ENCODE peak calls at places on chromosomes 11 and 22, in eight cellular contexts. A, J, X, K, S, U, D and R are unnamed samples.

GRCh38 chr11:206516-207212 is 535 bp downstream of the BET1L start:
- DNase-seq in U (peak), A (peak), X (no peak), K (peak), S (peak), J (peak), D (no peak), R (no peak)

GRCh38 chr11:85823816-85824215 is 12.9 kb upstream of the SYTL2 start:
- DNase-seq in S (peak), K (no peak), X (no peak), A (no peak), D (no peak), J (no peak), U (no peak), R (no peak)

GRCh38 chr11:123454060-123454651 is 24.1 kb downstream of the GRAMD1B start:
- DNase-seq in K (peak), S (peak), U (no peak), X (no peak), J (peak), D (no peak), A (no peak), R (no peak)

GRCh38 chr11:71281901-71282300 is 29.5 kb upstream of the SHANK2 start:
- DNase-seq in X (no peak), S (no peak), D (no peak), J (no peak), U (no peak), K (no peak), A (no peak), R (no peak)

GRCh38 chr11:127252321-127252720 is 251.8 kb upstream of the KIRREL3 start:
- DNase-seq in S (no peak), J (no peak), A (no peak), K (no peak), X (no peak), U (no peak), D (no peak), R (peak)

GRCh38 chr22:17969732-17970131 is 54.6 kb downstream of the MICAL3 start:
- DNase-seq in D (no peak), X (no peak), K (peak), S (no peak), U (no peak), J (peak), A (no peak), R (no peak)

GRCh38 chr11:111935331-111936044 is 1.7 kb upstream of the DIXDC1 start:
- DNase-seq in D (no peak), K (peak), A (no peak), X (no peak), S (peak), U (no peak), J (no peak), R (no peak)

GRCh38 chr11:69915501-69916250 is 96.5 kb upstream of the FGF3 start:
- DNase-seq in X (peak), D (peak), A (peak), S (peak), U (peak), J (peak), K (peak), R (peak)

GRCh38 chr11:65625628-65626342 is 10.2 kb downstream of the PCNX3 start:
- DNase-seq in A (peak), D (peak), J (peak), K (peak), X (peak), S (peak), U (peak), R (peak)

GRCh38 chr11:77075425-77075905 is 8.7 kb downstream of the CAPN5 start:
- DNase-seq in J (no peak), K (no peak), D (no peak), S (no peak), A (no peak), X (peak), U (no peak), R (no peak)

GRCh38 chr11:36485296-36485870 is 24.7 kb downstream of the TRAF6 start:
- DNase-seq in K (no peak), X (no peak), J (no peak), A (no peak), U (no peak), S (no peak), D (no peak), R (no peak)
- TF ChIP-seq CTCF in K (no peak), X (no peak), J (no peak), A (no peak), U (no peak), S (no peak), D (no peak), R (no peak)

DNA sequence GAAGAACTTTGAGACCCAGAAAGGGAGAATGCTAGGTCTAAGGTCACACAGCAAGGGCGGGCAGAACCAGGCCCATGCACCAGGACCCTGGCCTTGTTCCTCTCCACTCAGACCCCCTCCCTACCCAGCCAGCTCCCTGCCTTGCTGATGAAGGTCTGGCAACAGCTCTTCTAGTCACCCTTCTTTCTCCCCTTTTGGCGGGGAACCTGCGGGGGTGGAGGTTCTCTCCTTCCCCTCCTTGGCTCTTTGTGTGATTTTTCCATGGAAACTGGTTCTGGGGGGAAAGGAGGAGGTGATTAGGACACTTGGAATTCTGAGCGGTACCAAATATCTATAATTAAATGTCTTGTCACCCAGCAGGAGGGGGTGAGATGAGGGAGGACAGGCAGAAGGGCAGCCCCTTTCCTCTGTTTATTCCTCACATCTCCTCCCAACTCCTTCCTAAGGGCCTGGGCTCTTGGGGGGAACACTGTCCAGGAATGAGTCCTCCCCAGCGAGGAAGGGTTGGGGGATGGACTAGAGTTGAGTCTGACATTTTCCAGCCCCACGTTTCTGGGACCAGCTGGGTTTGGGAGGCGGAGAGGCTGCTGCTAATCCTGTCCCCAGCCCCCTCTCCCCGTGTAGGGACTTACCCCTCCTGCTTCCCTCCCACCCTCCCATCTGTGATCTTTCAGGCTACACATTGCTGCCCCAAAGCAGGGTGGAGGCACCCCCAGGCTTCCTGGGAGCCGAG is 7.4 kb downstream of the ARHGEF17 start:
- DNase-seq in K (no peak), S (no peak), J (no peak), A (no peak), U (no peak), X (no peak), D (no peak), R (no peak)
- TF ChIP-seq CTCF in K (no peak), S (no peak), J (no peak), A (no peak), U (no peak), X (no peak), D (no peak), R (no peak)

DNA sequence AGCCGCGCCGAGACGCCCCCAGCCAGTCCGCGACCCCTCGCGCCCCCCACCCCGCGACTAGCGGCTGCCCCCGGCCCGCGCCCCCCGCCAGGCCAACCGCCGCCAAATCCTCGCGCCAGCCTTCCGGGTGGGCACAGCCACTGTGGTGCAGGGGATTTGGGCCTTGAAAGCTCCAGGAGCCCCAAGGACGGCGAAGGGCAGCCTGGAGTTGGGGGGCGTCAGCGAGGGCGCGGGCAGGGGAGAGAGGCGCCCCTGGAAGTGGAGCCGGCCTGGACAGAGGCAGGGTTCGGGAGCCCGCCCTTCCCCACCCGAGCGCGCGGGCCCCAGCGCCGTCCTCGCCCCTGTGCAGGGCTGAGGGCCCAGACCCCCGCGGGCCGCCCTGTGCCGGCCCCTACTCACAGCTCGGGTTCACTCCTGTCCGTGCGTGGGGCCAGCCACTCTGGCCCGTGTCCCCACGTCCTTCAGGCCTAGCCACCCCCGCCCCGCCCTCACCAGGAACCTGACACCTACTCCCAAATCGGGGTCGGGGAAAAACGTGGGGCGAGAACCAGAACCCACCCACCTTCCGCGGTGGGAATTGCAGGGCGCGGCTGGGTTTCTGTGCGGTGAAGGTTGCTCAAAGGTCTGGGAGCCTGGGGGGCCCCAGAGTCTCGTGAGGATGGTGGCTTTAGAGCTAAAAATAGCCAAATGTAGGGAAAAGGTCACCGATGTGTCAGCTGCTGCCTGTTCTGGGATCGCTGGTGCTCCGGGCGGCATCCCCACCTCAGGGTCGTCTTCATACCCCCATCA is at the start of gene CPT1B:
- DNase-seq in D (no peak), S (no peak), U (no peak), K (peak), A (no peak), J (peak), X (no peak), R (no peak)
- TF ChIP-seq CTCF in D (no peak), S (no peak), U (no peak), K (peak), A (no peak), J (peak), X (no peak), R (no peak)

GRCh38 chr11:10298342-10298741 is 4.3 kb upstream of the SBF2 start:
- DNase-seq in X (no peak), J (no peak), D (no peak), U (no peak), A (no peak), K (no peak), S (peak), R (peak)
- TF ChIP-seq CTCF in X (no peak), J (no peak), D (no peak), U (no peak), A (no peak), K (no peak), S (peak), R (peak)

GRCh38 chr11:60589611-60590010 is 74.4 kb downstream of the MS4A13 start:
- DNase-seq in S (no peak), D (no peak), K (no peak), A (no peak), X (no peak), U (no peak), J (no peak), R (no peak)
- TF ChIP-seq CTCF in S (no peak), D (peak), K (no peak), A (no peak), X (no peak), U (no peak), J (no peak), R (no peak)

DNA sequence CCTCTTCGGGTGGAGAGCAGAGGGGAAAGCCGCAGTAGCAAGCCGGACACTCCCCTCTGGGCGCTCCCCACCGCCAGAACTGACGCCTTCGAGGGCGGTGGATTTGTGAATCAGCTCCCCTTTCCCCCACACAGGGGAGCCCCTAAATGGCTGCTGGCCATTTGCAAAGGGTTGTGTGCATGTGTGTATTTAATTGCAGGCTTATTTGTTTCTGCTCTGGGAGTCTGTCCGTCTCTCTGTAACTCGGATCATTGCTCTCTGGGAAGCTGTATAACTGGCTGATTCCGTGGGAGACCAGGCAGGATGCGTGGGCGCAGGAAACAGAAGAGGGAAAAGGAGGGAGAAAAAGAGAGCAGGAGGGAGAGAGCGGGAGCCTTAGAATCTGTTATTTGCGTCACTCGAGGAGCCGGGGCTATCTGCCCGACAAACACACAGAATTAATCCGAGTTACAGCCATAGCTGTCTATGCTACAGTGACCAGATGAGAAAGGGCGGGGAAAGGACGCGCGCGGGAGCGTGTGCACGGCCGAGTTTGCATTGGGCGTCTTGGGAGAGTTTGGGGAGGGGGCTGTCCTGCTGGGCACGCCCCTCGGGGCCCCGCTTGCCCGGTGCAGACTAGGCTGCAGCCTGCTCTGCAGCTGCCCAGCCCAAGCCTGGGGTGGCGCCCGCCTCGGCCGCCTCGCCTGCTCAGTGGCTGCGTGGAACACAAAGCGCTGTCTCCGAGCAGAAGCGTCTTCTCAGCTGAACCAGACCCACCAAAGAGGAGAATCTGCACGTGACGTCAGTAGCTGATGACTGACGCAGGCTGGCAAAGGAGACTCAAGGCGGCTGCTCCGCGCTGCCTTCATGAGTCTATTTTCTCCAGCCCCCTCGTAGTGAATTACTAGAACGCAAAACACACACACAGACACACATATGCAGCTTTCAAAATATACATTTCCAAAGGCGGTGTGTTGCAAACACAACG is 105.3 kb upstream of the HSD17B12 start:
- DNase-seq in A (peak), K (peak), X (no peak), S (peak), J (peak), U (peak), D (peak), R (peak)
- TF ChIP-seq CTCF in A (no peak), K (no peak), X (no peak), S (no peak), J (no peak), U (no peak), D (no peak), R (no peak)

DNA sequence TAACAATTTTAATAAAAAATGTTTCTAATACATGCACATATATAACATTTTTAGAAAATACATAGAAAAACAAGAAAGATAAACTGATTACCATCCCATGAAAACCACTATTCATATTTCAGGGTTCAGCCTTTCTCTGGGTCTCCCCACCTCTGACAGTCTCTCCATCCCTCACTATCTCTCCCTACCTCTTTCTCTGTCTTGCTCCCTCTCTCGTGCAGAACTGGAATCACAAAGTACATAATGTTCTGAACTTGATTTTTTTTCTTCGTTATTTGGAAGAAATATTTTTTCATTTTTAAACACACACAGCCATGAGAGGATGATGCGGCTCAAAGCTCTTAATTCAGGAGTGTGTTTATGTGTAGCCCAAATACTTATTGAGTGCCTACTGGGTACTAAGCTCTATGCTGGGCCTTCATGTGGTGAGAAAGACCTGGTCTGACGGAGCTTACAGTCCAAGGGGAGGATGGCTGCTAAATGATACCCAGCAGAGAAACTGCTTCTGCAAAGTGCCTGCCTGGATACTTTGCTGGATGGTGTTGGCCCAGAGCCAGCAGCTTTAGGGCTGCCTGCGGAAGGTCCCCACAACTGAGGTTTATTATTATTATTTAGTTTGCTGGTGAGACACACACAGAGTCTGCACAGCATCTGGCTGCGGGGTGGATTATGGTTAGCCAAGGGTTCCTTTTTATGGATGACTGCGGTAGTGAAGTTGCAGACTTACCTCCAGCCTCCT is 42.6 kb downstream of the SC5D start:
- DNase-seq in K (peak), D (no peak), J (no peak), S (no peak), X (no peak), U (no peak), A (no peak), R (no peak)
- TF ChIP-seq CTCF in K (no peak), D (no peak), J (no peak), S (no peak), X (no peak), U (no peak), A (no peak), R (peak)

GRCh38 chr11:17473071-17473744 is 3.4 kb downstream of the ABCC8 start:
- DNase-seq in J (no peak), X (no peak), U (peak), K (no peak), S (no peak), D (peak), A (no peak), R (no peak)
- TF ChIP-seq CTCF in J (no peak), X (no peak), U (peak), K (no peak), S (no peak), D (peak), A (no peak), R (no peak)